ENCODE peak calls at places on chromosomes 5 and 9, in six cellular contexts. P, E, K, M, O and H are unnamed samples.
A peak's percentile ranks its signal among the peaks of the same experiment; 100 is the strongest.

GRCh38 chr5:149242339-149242738 is 29.3 kb upstream of the AFAP1L1 start:
- DNase-seq in P (no peak), M (no peak), O (no peak), K (no peak), E (no peak), H (no peak)

GRCh38 chr9:93301911-93302525 is 118.1 kb downstream of the WNK2 start:
- DNase-seq in P (no peak), M (no peak), K (peak; percentile 60), O (no peak), E (no peak), H (no peak)

GRCh38 chr5:180215738-180216630 is 7.0 kb upstream of the RASGEF1C start:
- DNase-seq in E (no peak), K (peak; percentile 52), P (no peak), O (no peak), M (no peak), H (no peak)

GRCh38 chr5:91162534-91163381 is 220.4 kb downstream of the ARRDC3 start:
- DNase-seq in M (peak; percentile 47), O (peak; percentile 87), E (peak; percentile 25), K (peak; percentile 74), P (no peak), H (peak; percentile 87)

GRCh38 chr5:129852747-129853352 is 51.4 kb upstream of the CHSY3 start:
- DNase-seq in O (peak; percentile 57), E (peak; percentile 61), P (peak; percentile 34), K (peak; percentile 83), M (peak; percentile 80), H (peak; percentile 63)

GRCh38 chr9:77764894-77765780 is 117.0 kb upstream of the GNA14 start:
- DNase-seq in P (no peak), M (peak; percentile 65), E (no peak), K (no peak), O (no peak), H (no peak)

GRCh38 chr9:106799146-106799545 is 63.8 kb upstream of the ZNF462 start:
- DNase-seq in M (peak; percentile 73), P (no peak), E (no peak), K (no peak), O (no peak), H (peak; percentile 1)

GRCh38 chr5:41211417-41211816 is 1.9 kb downstream of the C6 start:
- DNase-seq in P (no peak), M (no peak), K (no peak), E (no peak), O (no peak), H (no peak)

GRCh38 chr5:123454236-123454911 is 31.2 kb upstream of the CEP120 start:
- DNase-seq in P (no peak), E (no peak), O (no peak), K (no peak), M (no peak), H (no peak)

GRCh38 chr5:34057569-34057968 is 14.6 kb upstream of the C1QTNF3 start:
- DNase-seq in E (no peak), M (no peak), P (no peak), K (no peak), O (no peak), H (no peak)

GRCh38 chr5:181245427-181246275 is 1.9 kb upstream of the RACK1 start:
- DNase-seq in O (peak; percentile 54), K (no peak), P (no peak), E (no peak), M (peak; percentile 35), H (peak; percentile 32)

GRCh38 chr5:53923969-53924876 is 363.8 kb downstream of the NDUFS4 start:
- DNase-seq in P (no peak), O (no peak), K (no peak), E (no peak), M (no peak), H (peak; percentile 77)

GRCh38 chr5:113280541-113280940 is 154.2 kb downstream of the TSSK1B start:
- DNase-seq in E (no peak), K (no peak), M (no peak), O (no peak), P (no peak), H (no peak)

GRCh38 chr5:157390179-157390923 is 69.7 kb upstream of the NIPAL4 start:
- DNase-seq in M (peak; percentile 73), O (peak; percentile 71), K (peak; percentile 67), P (no peak), E (peak; percentile 12), H (peak; percentile 95)

GRCh38 chr9:5286262-5286661 is 18.3 kb downstream of the RLN2 start:
- DNase-seq in O (no peak), M (no peak), E (no peak), P (no peak), K (no peak), H (no peak)

GRCh38 chr5:154356256-154356655 is 89.5 kb upstream of the SAP30L start:
- DNase-seq in E (no peak), M (no peak), K (no peak), P (no peak), O (no peak), H (peak; percentile 16)

GRCh38 chr5:54912021-54912420 is 73.4 kb downstream of the ESM1 start:
- DNase-seq in K (no peak), M (no peak), O (no peak), P (no peak), E (no peak), H (no peak)

GRCh38 chr5:74765201-74765600 is 1.7 kb downstream of the GFM2 start:
- DNase-seq in E (no peak), O (no peak), P (no peak), M (peak; percentile 96), K (no peak), H (no peak)

GRCh38 chr5:137627293-137627692 is 108.6 kb downstream of the KLHL3 start:
- DNase-seq in O (no peak), P (no peak), K (no peak), E (no peak), M (no peak), H (no peak)

GRCh38 chr5:73299017-73299630 is 126.1 kb downstream of the TMEM174 start:
- DNase-seq in M (peak; percentile 69), P (no peak), O (no peak), K (no peak), E (no peak), H (peak; percentile 50)

GRCh38 chr5:132298305-132298704 is 4.1 kb downstream of the SLC22A4 start:
- DNase-seq in O (no peak), P (no peak), E (no peak), K (no peak), M (no peak), H (no peak)

DNA sequence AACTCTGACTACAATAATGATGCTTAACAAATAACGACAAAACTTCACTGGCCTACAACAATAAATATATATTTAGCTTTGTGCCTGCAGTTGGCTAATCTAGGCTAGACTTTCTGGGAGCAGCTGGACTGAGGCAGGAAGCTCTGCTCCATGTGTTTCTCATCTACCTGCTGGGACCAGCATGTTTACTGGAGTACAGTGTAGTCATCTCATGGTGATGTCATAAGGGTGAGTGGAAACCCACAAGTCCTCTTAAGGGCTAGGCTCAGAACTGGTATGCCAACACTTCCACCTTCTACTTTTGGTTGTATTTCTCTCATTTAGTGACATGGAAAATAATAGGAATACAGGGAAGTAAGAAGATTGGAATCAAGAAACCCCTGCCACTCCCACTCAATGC is 85.7 kb upstream of the NIPBL start:
- DNase-seq in O (no peak), K (no peak), P (no peak), M (no peak), E (no peak), H (no peak)
- H3K27me3 ChIP-seq in O (no peaks in the 10 kb centered on the region), K (no peaks in the 10 kb centered on the region), P (no peaks in the 10 kb centered on the region), M (no peaks in the 10 kb centered on the region), E (no peaks in the 10 kb centered on the region), H (peaks cover 7% of the 10 kb centered on the region)

GRCh38 chr9:33815781-33816180 is 1.2 kb upstream of the UBE2R2 start:
- DNase-seq in M (no peak), O (no peak), K (no peak), P (no peak), E (no peak), H (no peak)
- H3K4me3 ChIP-seq in M (no peak overlapping the region), O (no peak overlapping the region), K (no peak overlapping the region), P (no peak overlapping the region), E (no peak overlapping the region), H (no peak overlapping the region)

DNA sequence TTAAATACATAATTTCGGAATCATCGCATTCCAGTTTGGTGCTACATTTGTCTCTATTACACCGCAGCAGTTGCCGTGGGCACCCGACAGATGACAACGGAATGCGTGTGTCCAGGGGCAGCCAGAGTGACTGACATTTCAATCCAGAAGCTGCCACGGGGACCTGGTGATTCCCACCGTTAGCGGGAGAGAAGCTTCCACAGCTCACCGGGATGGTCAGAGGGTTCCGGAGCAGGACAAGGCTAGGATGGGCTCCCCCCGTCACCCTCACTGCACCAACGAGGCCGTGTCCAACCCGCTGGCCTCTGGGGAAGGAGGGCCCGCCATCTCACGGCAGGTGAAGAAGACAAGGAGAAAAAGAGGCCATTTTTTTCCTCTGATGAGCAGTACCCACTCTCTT is 86.8 kb downstream of the GTF3C4 start:
- DNase-seq in M (no peak), P (no peak), E (no peak), O (no peak), K (peak; percentile 27), H (no peak)
- H3K27me3 ChIP-seq in M (no peaks in the 10 kb centered on the region), P (peaks cover 4% of the 10 kb centered on the region), E (no peaks in the 10 kb centered on the region), O (no peaks in the 10 kb centered on the region), K (no peaks in the 10 kb centered on the region), H (no peaks in the 10 kb centered on the region)

GRCh38 chr5:57414857-57415256 is 67.8 kb downstream of the ACTBL2 start:
- DNase-seq in P (no peak), K (no peak), O (no peak), E (no peak), M (no peak), H (no peak)

GRCh38 chr5:57412680-57413079 is 69.9 kb downstream of the ACTBL2 start:
- DNase-seq in P (no peak), M (no peak), O (no peak), K (no peak), E (no peak), H (no peak)

GRCh38 chr5:57410374-57411320 is 72.0 kb downstream of the ACTBL2 start:
- DNase-seq in O (no peak), M (no peak), P (no peak), K (no peak), E (no peak), H (no peak)

GRCh38 chr5:57413145-57413544 is 69.5 kb downstream of the ACTBL2 start:
- DNase-seq in O (no peak), K (no peak), E (no peak), M (no peak), P (no peak), H (no peak)

DNA sequence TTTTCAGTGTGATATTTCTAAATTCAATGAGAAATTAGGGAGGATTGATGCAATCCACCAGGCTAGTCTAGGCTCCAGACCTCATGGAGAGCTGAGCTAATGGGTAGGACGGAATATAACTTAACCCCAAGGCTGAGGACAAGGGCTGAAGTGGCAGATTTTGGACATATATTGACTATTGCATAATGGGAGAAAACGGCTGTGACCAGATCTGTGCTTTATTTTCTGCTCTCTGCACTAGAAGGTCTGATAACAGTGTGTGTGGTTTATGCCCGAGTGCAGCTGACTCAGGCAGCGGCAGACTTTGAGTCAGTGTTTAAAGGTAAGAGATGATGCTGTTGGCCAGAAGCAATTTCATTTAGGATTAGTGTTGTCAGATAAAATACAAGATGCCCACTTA is 70.6 kb downstream of the ACTBL2 start:
- DNase-seq in M (no peak), O (no peak), E (no peak), P (no peak), K (no peak), H (peak; percentile 17)
- H3K4me3 ChIP-seq in M (no peak overlapping the region), O (no peak overlapping the region), E (no peak overlapping the region), P (no peak overlapping the region), K (no peak overlapping the region), H (no peak overlapping the region)